ENCODE peak calls at places on chromosomes 11 and 22, in nine cellular contexts. Y is lower leg skin, P is A549, L is heart left ventricle, V is astrocyte, Z is lung, F is fibroblast of villous mesenchyme, K is AG04449, J is GM12878. A is an unnamed sample.

GRCh38 chr11:68818181-68818580 is 23.5 kb downstream of the CPT1A start:
- DNase-seq in K (no peak), Z (no peak), Y (no peak), F (no peak), V (no peak), J (no peak), L (no peak), P (no peak), A (no peak)

GRCh38 chr22:42296381-42296853 is 26.0 kb upstream of the TCF20 start:
- DNase-seq in P (no peak), F (no peak), J (no peak), Z (no peak), V (no peak), L (peak), K (no peak), Y (no peak), A (no peak)

GRCh38 chr22:29315286-29316195 is at the start of gene RASL10A:
- DNase-seq in J (no peak), Y (no peak), Z (no peak), P (no peak), V (no peak), K (no peak), F (no peak), L (peak), A (no peak)

GRCh38 chr22:27804683-27805297 is 3.2 kb upstream of the MN1 start:
- DNase-seq in V (no peak), Y (no peak), Z (peak), P (peak), K (no peak), J (no peak), F (peak), L (peak), A (peak)

GRCh38 chr11:5234390-5234834 is at the start of gene HBD:
- DNase-seq in Z (no peak), Y (no peak), F (peak), J (no peak), L (no peak), V (peak), K (peak), P (no peak), A (peak)

GRCh38 chr11:132075447-132075846 is 705.0 kb downstream of the NTM start:
- DNase-seq in Z (no peak), F (no peak), V (no peak), K (no peak), J (no peak), Y (no peak), P (no peak), L (no peak), A (no peak)

GRCh38 chr11:65844231-65844872 is 10.6 kb downstream of the SNX32 start:
- DNase-seq in F (no peak), J (no peak), Z (no peak), P (no peak), K (no peak), Y (no peak), L (no peak), V (no peak), A (no peak)

GRCh38 chr11:71214553-71215371 is 37.6 kb downstream of the SHANK2 start:
- DNase-seq in L (no peak), Y (no peak), P (no peak), V (no peak), K (no peak), F (no peak), Z (no peak), J (no peak), A (no peak)

GRCh38 chr22:49209452-49210195 is 618.0 kb downstream of the BRD1 start:
- DNase-seq in K (no peak), V (no peak), L (no peak), P (peak), Y (no peak), F (no peak), J (no peak), Z (no peak), A (no peak)

GRCh38 chr11:80118071-80118470 is 677.2 kb upstream of the TENM4 start:
- DNase-seq in V (no peak), F (no peak), Y (peak), L (no peak), Z (no peak), P (no peak), K (no peak), J (no peak), A (no peak)

GRCh38 chr11:73366265-73366610 is 10.0 kb upstream of the RELT start:
- DNase-seq in Z (no peak), J (no peak), K (no peak), Y (no peak), P (no peak), V (no peak), L (no peak), F (no peak), A (no peak)

GRCh38 chr11:111514216-111515031 is at the start of gene HOATZ:
- DNase-seq in L (peak), F (no peak), K (no peak), Z (no peak), P (no peak), Y (no peak), J (no peak), V (no peak), A (no peak)

GRCh38 chr22:48779211-48779643 is 1048.4 kb downstream of the BRD1 start:
- DNase-seq in J (no peak), V (no peak), K (no peak), Z (peak), F (no peak), L (no peak), P (no peak), Y (no peak), A (no peak)

GRCh38 chr11:101323997-101324396 is 194.4 kb upstream of the PGR start:
- DNase-seq in P (peak), Z (no peak), L (peak), V (no peak), J (no peak), F (no peak), Y (no peak), K (no peak), A (no peak)

GRCh38 chr22:10961043-10961860 is 4566.7 kb upstream of the OR11H1 start:
- DNase-seq in Z (no peak), F (no peak), V (no peak), P (no peak), Y (no peak), K (no peak), J (no peak), L (peak), A (no peak)

GRCh38 chr11:109062445-109062844 is 359.5 kb upstream of the C11orf87 start:
- DNase-seq in L (no peak), J (no peak), F (peak), V (peak), Y (no peak), Z (no peak), P (no peak), K (peak), A (peak)

GRCh38 chr11:125494601-125494986 is 1.5 kb downstream of the FEZ1 start:
- DNase-seq in J (no peak), V (no peak), F (no peak), K (no peak), L (no peak), Y (no peak), Z (no peak), P (no peak), A (peak)

GRCh38 chr11:1846453-1846932 is 6.4 kb upstream of the LSP1 start:
- DNase-seq in Z (no peak), P (no peak), Y (no peak), J (no peak), K (no peak), L (no peak), V (no peak), F (no peak), A (no peak)

GRCh38 chr22:30309981-30310672 is 16.6 kb downstream of the TBC1D10A start:
- DNase-seq in Y (peak), J (peak), Z (peak), K (no peak), P (no peak), F (peak), V (peak), L (peak), A (peak)

GRCh38 chr22:48796295-48797015 is 1031.2 kb downstream of the BRD1 start:
- DNase-seq in J (no peak), K (no peak), V (no peak), Y (no peak), Z (no peak), L (no peak), P (no peak), F (no peak), A (no peak)

GRCh38 chr11:99584822-99585221 is 564.1 kb downstream of the CNTN5 start:
- DNase-seq in J (no peak), V (no peak), L (no peak), Y (no peak), P (no peak), F (no peak), Z (no peak), K (no peak), A (no peak)

GRCh38 chr11:89321401-89321800 is 143.7 kb downstream of the TYR start:
- DNase-seq in L (no peak), Z (no peak), K (no peak), F (no peak), V (no peak), J (no peak), Y (no peak), P (no peak), A (no peak)

GRCh38 chr11:59186130-59186594 is 14.2 kb downstream of the DTX4 start:
- DNase-seq in Y (no peak), K (no peak), J (no peak), Z (peak), L (no peak), P (peak), F (no peak), V (no peak), A (no peak)

GRCh38 chr11:132770802-132771545 is 761.3 kb downstream of the OPCML start:
- DNase-seq in F (no peak), L (no peak), V (peak), Y (no peak), P (no peak), Z (no peak), J (no peak), K (no peak), A (no peak)

GRCh38 chr11:126478466-126478865 is 123.0 kb downstream of the ST3GAL4 start:
- DNase-seq in V (no peak), K (no peak), J (no peak), Y (no peak), P (no peak), L (no peak), F (no peak), Z (no peak), A (no peak)

GRCh38 chr22:23107487-23108323 is 34.1 kb downstream of the RSPH14 start:
- DNase-seq in L (no peak), P (no peak), V (no peak), F (no peak), Z (no peak), J (no peak), Y (no peak), K (no peak), A (no peak)

GRCh38 chr22:34886391-34886790 is 179.6 kb upstream of the ISX start:
- DNase-seq in V (peak), L (no peak), P (no peak), K (no peak), Z (no peak), Y (no peak), J (no peak), F (no peak), A (peak)

GRCh38 chr11:121681536-121681935 is 228.8 kb upstream of the SORL1-AS1 start:
- DNase-seq in P (no peak), L (no peak), V (no peak), Z (no peak), F (no peak), K (no peak), Y (no peak), J (no peak), A (no peak)

GRCh38 chr11:114447892-114448291 is 8.6 kb downstream of the REXO2 start:
- DNase-seq in L (no peak), Y (no peak), K (peak), P (no peak), V (peak), J (no peak), Z (no peak), F (peak), A (peak)

GRCh38 chr11:44564653-44565007 is 833 bp upstream of the CD82 start:
- DNase-seq in Y (peak), L (peak), J (no peak), P (no peak), K (peak), V (peak), F (peak), Z (peak), A (peak)

GRCh38 chr22:43783777-43784176 is 28.3 kb downstream of the EFCAB6 start:
- DNase-seq in K (no peak), J (no peak), Y (no peak), Z (no peak), V (no peak), L (no peak), F (no peak), P (peak), A (no peak)

GRCh38 chr11:27663294-27663693 is 37.0 kb downstream of the BDNF start:
- DNase-seq in V (no peak), K (no peak), Y (no peak), L (no peak), F (no peak), Z (no peak), P (no peak), J (no peak), A (no peak)

GRCh38 chr11:27656806-27657483 is 43.3 kb downstream of the BDNF start:
- DNase-seq in Z (no peak), K (no peak), P (peak), F (no peak), J (no peak), L (no peak), Y (no peak), V (no peak), A (no peak)

GRCh38 chr11:27656320-27656719 is 43.9 kb downstream of the BDNF start:
- DNase-seq in Y (no peak), K (no peak), P (no peak), J (no peak), L (no peak), Z (peak), F (no peak), V (no peak), A (no peak)

GRCh38 chr11:27658535-27659236 is 41.6 kb downstream of the BDNF start:
- DNase-seq in Y (no peak), J (no peak), Z (no peak), F (no peak), V (no peak), K (no peak), P (no peak), L (no peak), A (no peak)

GRCh38 chr11:27660171-27660570 is 40.1 kb downstream of the BDNF start:
- DNase-seq in V (no peak), K (no peak), P (no peak), Y (no peak), L (no peak), J (no peak), F (no peak), Z (no peak), A (no peak)
- H3K4me3 ChIP-seq in V (no peak), K (no peak), P (no peak), Y (no peak), L (no peak), J (no peak), F (no peak), Z (no peak), A (no peak)

DNA sequence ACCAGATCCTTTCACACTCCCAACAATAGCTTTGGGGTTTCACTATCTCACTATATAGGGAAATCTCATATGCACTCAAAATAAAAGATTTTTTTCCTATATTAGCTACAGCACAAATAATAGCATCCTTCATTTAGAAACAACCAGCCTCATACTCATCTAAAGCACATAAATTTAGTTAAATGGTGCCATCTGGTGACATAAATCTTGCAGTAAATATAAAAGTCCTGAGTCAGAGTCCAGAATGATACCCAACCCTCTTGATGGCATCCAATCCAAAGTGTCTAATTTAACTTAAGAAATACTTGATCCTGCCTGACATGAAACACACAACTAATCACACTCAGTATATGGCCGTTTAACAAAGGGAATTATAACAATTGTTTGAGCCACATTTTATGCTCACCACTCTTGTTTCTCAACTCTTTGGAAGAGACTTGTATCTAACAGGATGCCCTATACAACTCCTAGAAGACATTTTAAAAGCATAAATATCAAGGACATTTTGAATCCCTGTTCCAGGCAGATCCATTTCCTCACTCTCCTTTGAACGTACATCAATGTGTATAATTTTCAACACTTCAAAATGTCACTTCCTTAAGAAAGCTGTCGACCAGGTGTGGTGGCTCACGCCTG is 36.2 kb downstream of the DLG2 start:
- DNase-seq in Z (no peak), Y (no peak), J (no peak), P (peak), K (no peak), V (peak), F (peak), L (no peak), A (peak)
- TF ChIP-seq CTCF in Z (no peak), Y (no peak), J (no peak), P (peak), K (no peak), V (peak), F (peak), L (peak), A (no peak)

DNA sequence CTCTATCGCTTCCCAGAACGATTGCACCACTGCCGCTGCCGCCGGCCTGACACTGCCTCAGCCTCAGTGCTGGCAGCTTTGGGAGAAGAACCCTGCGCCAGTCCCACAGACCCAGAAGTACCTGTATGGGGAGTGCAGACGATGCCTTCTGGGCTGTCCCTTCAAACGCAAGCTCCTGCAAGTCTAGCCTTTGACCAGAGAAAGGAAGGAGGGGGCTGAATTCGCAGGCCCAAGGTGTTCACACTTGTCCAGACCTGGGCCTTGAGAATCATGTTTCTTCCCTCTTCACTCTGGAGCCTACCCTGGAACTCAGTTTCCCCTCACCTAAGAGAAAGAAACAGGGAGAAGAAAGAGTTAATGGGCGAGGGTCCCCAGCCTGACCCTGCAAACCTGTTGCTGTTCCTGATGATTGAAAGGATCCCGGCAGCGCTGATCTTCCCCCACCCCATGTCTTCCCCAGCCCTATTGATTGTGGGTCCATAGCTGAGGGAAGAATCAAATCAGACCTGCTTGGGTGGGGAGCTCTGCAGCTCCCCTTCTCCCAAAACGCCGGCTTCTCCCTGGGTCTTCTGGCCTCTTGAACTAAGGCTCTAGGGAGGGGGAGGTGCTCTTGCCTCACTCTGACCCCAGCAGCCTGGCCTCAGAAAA is 786 bp upstream of the MCAM start:
- DNase-seq in K (no peak), P (no peak), F (no peak), Z (no peak), V (no peak), J (no peak), Y (no peak), L (no peak), A (no peak)
- H3K4me3 ChIP-seq in K (peak), P (no peak), F (no peak), Z (peak), V (no peak), J (no peak), Y (no peak), L (peak), A (no peak)

GRCh38 chr22:19473578-19473977 is 5.4 kb downstream of the UFD1 start:
- DNase-seq in V (no peak), L (no peak), P (peak), Y (no peak), K (no peak), Z (no peak), J (no peak), F (no peak), A (no peak)
- TF ChIP-seq CTCF in V (no peak), L (no peak), P (no peak), Y (no peak), K (no peak), Z (no peak), J (no peak), F (peak), A (peak)

DNA sequence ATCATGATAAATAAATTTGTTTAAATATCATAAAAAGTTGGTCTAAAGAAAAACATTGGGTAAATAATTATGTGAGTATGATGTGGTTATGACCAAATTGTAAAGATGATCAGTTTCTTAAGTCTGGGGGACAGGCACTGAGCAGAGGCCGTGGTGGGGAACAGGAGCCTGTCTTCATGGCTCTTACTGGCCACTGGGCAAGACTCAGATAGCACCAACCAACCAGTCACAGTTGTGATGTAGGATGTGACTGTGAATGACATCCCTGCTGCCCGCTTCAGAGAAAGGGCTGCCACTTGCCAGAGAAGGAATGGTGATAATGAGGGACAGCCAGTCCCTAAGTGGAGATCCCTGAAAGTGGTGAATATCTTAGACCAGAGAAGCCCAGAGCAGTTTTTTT is 7.0 kb downstream of the PTPRJ start:
- DNase-seq in V (no peak), K (no peak), L (no peak), Y (no peak), P (peak), J (no peak), F (no peak), Z (no peak), A (no peak)
- H3K4me3 ChIP-seq in V (no peak), K (no peak), L (no peak), Y (no peak), P (no peak), J (peak), F (no peak), Z (no peak), A (no peak)

GRCh38 chr22:20862540-20862939 is 3.7 kb downstream of the SNAP29 start:
- DNase-seq in V (no peak), P (no peak), F (no peak), Y (no peak), Z (no peak), K (no peak), L (no peak), J (no peak), A (no peak)

GRCh38 chr22:20857838-20858614 is 585 bp downstream of the PI4KA start:
- DNase-seq in Y (peak), Z (peak), V (peak), F (peak), J (peak), K (no peak), P (peak), L (peak), A (peak)

GRCh38 chr22:20857247-20857643 is 1.4 kb downstream of the PI4KA start:
- DNase-seq in F (peak), Z (no peak), K (no peak), Y (no peak), P (no peak), J (no peak), V (no peak), L (no peak), A (peak)

GRCh38 chr22:20859615-20860014 is 808 bp downstream of the SNAP29 start:
- DNase-seq in L (no peak), Y (no peak), P (no peak), J (no peak), F (no peak), K (no peak), V (no peak), Z (no peak), A (no peak)

GRCh38 chr22:20858615-20859416 is at the start of the genes PI4KA and SNAP29:
- DNase-seq in P (peak), K (peak), Y (peak), F (peak), Z (peak), L (peak), V (peak), J (peak), A (peak)
- TF ChIP-seq CTCF in P (no peak), K (no peak), Y (no peak), F (no peak), Z (no peak), L (no peak), V (no peak), J (no peak), A (no peak)

GRCh38 chr11:8809605-8810272 is 101.2 kb upstream of the AKIP1 start:
- DNase-seq in J (no peak), Z (no peak), Y (no peak), F (peak), P (no peak), K (no peak), V (no peak), L (no peak), A (no peak)
- H3K4me3 ChIP-seq in J (no peak), Z (no peak), Y (peak), F (peak), P (no peak), K (peak), V (peak), L (peak), A (peak)

GRCh38 chr11:67082071-67082791 is 25.6 kb downstream of the RHOD start:
- DNase-seq in Y (no peak), K (no peak), J (no peak), L (no peak), F (peak), V (no peak), Z (no peak), P (no peak), A (no peak)
- TF ChIP-seq CTCF in Y (no peak), K (no peak), J (peak), L (no peak), F (no peak), V (no peak), Z (no peak), P (no peak), A (no peak)